ENCODE peak calls at places on chromosomes 5 and 9, in ten cellular contexts. A is heart left ventricle, B is HFFc6, F is type B pancreatic cell, M is cardiac fibroblast, P is A549, J is B cell, K is prostate gland, L is A673, W is psoas muscle. S is an unnamed sample.

GRCh38 chr5:170757182-170757601 is 26.3 kb upstream of the GABRP start:
- DNase-seq in A (no peak), B (peak), F (no peak), M (peak), P (peak), J (no peak), K (no peak), L (no peak), W (no peak), S (no peak)

GRCh38 chr5:142363619-142363963 is 38.8 kb upstream of the SPRY4 start:
- DNase-seq in A (no peak), B (no peak), F (no peak), M (no peak), P (no peak), J (no peak), K (no peak), L (no peak), W (no peak), S (no peak)

GRCh38 chr5:17004441-17005086 is 68.5 kb upstream of the MYO10 start:
- DNase-seq in A (no peak), B (no peak), F (no peak), M (no peak), P (no peak), J (no peak), K (no peak), L (no peak), W (no peak), S (no peak)

GRCh38 chr9:36559036-36559695 is 13.5 kb upstream of the MELK start:
- DNase-seq in A (no peak), B (peak), F (no peak), M (peak), P (no peak), J (no peak), K (no peak), L (peak), W (no peak), S (no peak)

GRCh38 chr5:175870820-175871447 is 444 bp upstream of the CPLX2 start:
- DNase-seq in A (no peak), B (no peak), F (no peak), M (no peak), P (peak), J (no peak), K (no peak), L (no peak), W (no peak), S (no peak)

GRCh38 chr9:26326473-26327044 is 566.0 kb downstream of the CAAP1 start:
- DNase-seq in A (no peak), B (peak), F (no peak), M (peak), P (peak), J (no peak), K (peak), L (peak), W (no peak), S (peak)

GRCh38 chr9:86843182-86843581 is 104.1 kb downstream of the GAS1 start:
- DNase-seq in A (no peak), B (no peak), F (no peak), M (no peak), P (no peak), J (no peak), K (peak), L (no peak), W (no peak), S (no peak)

GRCh38 chr5:59188415-59189225 is 605.7 kb downstream of the RAB3C start:
- DNase-seq in A (peak), B (peak), F (no peak), M (peak), P (peak), J (peak), K (peak), L (peak), W (peak), S (peak)

GRCh38 chr5:132059696-132060500 is 557 bp upstream of the IL3 start:
- DNase-seq in A (peak), B (no peak), F (no peak), M (no peak), P (no peak), J (no peak), K (no peak), L (no peak), W (peak), S (peak)

DNA sequence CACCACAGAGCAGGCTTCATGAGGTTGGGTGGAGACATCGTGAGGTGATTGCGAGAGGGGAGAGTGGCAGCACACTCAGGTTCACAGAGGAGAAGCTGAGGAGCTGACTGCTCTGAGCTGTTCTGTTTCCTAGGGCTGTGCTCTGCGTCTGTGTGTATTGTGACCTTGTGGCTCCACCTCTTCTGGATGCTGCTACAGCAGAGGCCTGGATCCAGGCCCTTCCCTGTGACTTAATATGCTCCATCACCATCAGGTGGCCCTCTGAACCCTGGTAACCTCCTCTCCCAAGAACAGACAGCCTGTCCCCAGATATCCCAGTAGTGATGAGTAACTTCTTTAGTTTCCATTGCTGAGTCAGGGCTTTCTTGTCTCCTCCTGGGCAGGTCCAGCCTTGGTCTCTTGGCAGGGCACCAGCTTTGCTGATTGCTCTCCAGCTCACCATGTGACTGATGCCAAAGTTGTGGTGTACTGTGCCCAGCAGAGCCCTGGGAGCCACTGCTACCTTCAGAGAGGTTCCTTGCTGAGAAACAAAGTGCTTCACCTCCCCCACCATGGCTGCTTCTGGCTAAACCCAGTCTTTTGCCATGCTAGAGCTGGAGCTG is 212.8 kb upstream of the CHD1 start:
- DNase-seq in A (no peak), B (no peak), F (no peak), M (no peak), P (peak), J (no peak), K (no peak), L (peak), W (no peak), S (no peak)
- TF ChIP-seq CTCF in A (no peak), B (no peak), F (no peak), M (no peak), P (no peak), J (no peak), K (no peak), L (no peak), W (no peak), S (no peak)

DNA sequence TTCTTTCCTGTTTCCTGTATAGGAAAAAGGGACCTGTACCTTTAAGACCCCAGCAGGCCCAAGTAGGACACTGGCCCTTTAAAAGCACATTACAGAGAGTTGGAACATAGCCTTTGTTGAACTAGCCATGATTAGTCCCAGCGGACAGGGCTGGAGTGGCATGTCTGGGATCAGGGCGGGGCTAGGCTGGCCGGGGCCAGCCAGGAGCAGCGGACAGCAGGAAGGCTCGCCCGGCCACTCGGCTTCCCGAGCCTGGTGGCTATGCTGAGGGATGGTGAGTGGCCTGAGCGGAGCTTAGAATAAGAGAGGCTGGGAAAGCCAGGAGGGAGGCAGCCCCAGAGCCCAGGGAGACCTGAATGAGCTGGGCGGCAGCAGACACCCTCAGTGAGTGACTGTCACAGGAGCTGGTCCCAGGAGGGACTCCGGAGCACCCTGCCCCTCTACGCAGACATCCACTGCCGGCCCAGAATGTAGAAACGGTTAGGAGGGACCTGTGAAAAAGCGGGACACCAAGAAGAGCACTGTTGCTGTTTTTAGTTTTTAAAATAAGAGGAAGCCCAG is 92.1 kb downstream of the DAB2IP start:
- DNase-seq in A (peak), B (peak), F (no peak), M (peak), P (peak), J (no peak), K (peak), L (no peak), W (peak), S (peak)
- TF ChIP-seq CTCF in A (peak), B (peak), F (peak), M (peak), P (no peak), J (no peak), K (peak), L (no peak), W (peak), S (peak)

GRCh38 chr5:141199359-141200235 is at the start of gene PCDHB11:
- DNase-seq in A (no peak), B (no peak), F (no peak), M (peak), P (peak), J (no peak), K (no peak), L (peak), W (no peak), S (no peak)
- TF ChIP-seq CTCF in A (no peak), B (peak), F (peak), M (no peak), P (peak), J (no peak), K (no peak), L (peak), W (peak), S (peak)

DNA sequence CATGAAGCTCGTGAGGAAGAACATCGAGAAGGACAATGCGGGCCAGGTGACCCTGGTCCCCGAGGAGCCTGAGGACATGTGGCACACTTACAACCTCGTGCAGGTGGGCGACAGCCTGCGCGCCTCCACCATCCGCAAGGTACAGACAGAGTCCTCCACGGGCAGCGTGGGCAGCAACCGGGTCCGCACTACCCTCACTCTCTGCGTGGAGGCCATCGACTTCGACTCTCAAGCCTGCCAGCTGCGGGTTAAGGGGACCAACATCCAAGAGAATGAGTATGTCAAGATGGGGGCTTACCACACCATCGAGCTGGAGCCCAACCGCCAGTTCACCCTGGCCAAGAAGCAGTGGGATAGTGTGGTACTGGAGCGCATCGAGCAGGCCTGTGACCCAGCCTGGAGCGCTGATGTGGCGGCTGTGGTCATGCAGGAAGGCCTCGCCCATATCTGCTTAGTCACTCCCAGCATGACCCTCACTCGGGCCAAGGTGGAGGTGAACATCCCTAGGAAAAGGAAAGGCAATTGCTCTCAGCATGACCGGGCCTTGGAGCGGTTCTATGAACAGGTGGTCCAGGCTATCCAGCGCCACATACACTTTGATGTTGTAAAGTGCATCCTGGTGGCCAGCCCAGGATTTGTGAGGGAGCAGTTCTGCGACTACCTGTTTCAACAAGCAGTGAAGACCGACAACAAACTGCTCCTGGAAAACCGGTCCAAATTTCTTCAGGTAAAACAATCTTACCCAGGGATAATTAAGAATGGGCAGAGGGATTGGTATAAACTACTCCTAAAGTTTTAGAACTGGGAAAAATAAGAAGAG is 12.9 kb downstream of the ITGA1 start:
- DNase-seq in A (peak), B (peak), F (no peak), M (peak), P (peak), J (peak), K (peak), L (peak), W (peak), S (peak)
- TF ChIP-seq CTCF in A (peak), B (no peak), F (peak), M (peak), P (no peak), J (no peak), K (no peak), L (no peak), W (peak), S (peak)

GRCh38 chr5:55994998-55995914 is 493 bp upstream of the IL6ST start:
- DNase-seq in A (peak), B (peak), F (peak), M (peak), P (peak), J (peak), K (peak), L (peak), W (peak), S (peak)
- TF ChIP-seq CTCF in A (no peak), B (peak), F (no peak), M (no peak), P (no peak), J (no peak), K (peak), L (no peak), W (no peak), S (peak)

S was measured in progenitor cell of endocrine pancreas.